ENCODE peak calls at places on chromosome 17, in eight cellular contexts. B is Ammon's horn; A is T-helper 1 cell; G is stimulated activated CD4-positive, alpha-beta T cell treated with anti-CD3 and anti-CD28 coated beads, Interleukin-15, amount 100 ng/mL, for 24 hours; W is NK-92 treated with Interleukin-12 subunit alpha and Interleukin-12 subunit beta, amount 100 ng/mL, for 24 hours; Q is endothelial cell; I is B cell; V is A549. X is an unnamed sample.

GRCh38 chr17:12927541-12928425 is 90.0 kb downstream of the ELAC2 start:
- DNase-seq in B (no peak), A (no peak), G (no peak), W (no peak), Q (peak), I (no peak), V (no peak), X (no peak)

GRCh38 chr17:2057714-2058520 is 3.0 kb downstream of the HIC1 start:
- DNase-seq in B (no peak), A (no peak), G (no peak), W (no peak), Q (no peak), I (peak), V (no peak), X (no peak)

GRCh38 chr17:7557825-7558543 is 566 bp upstream of the TNFSF13 start:
- DNase-seq in B (peak), A (no peak), G (peak), W (no peak), Q (peak), I (peak), V (no peak), X (peak)

GRCh38 chr17:13600475-13601316 is 1.0 kb downstream of the HS3ST3A1 start:
- DNase-seq in B (no peak), A (no peak), G (peak), W (no peak), Q (peak), I (no peak), V (no peak), X (no peak)

GRCh38 chr17:82219083-82219482 is 6.4 kb upstream of the CCDC57 start:
- DNase-seq in B (no peak), A (no peak), G (no peak), W (no peak), Q (no peak), I (no peak), V (no peak), X (no peak)

GRCh38 chr17:10668771-10669170 is 11.7 kb upstream of the MYH3 start:
- DNase-seq in B (no peak), A (no peak), G (no peak), W (no peak), Q (no peak), I (no peak), V (no peak), X (no peak)

GRCh38 chr17:4184811-4185210 is 41.8 kb downstream of the CYB5D2 start:
- DNase-seq in B (no peak), A (no peak), G (no peak), W (no peak), Q (no peak), I (no peak), V (no peak), X (no peak)

GRCh38 chr17:28228109-28228840 is 90.7 kb upstream of the TMEM97 start:
- DNase-seq in B (no peak), A (no peak), G (no peak), W (no peak), Q (peak), I (no peak), V (peak), X (no peak)

GRCh38 chr17:21126645-21127507 is at the start of gene DHRS7B:
- DNase-seq in B (peak), A (peak), G (peak), W (peak), Q (peak), I (peak), V (peak), X (peak)

GRCh38 chr17:27345141-27345904 is 51.4 kb downstream of the WSB1 start:
- DNase-seq in B (peak), A (no peak), G (no peak), W (no peak), Q (peak), I (no peak), V (no peak), X (no peak)

GRCh38 chr17:10737168-10737622 is 7.4 kb upstream of the TMEM220 start:
- DNase-seq in B (peak), A (no peak), G (peak), W (no peak), Q (peak), I (no peak), V (peak), X (peak)

GRCh38 chr17:78735832-78736525 is 46.1 kb downstream of the CYTH1 start:
- DNase-seq in B (no peak), A (no peak), G (no peak), W (no peak), Q (no peak), I (no peak), V (no peak), X (peak)

GRCh38 chr17:65559802-65560627 is 1.4 kb downstream of the AXIN2 start:
- DNase-seq in B (no peak), A (no peak), G (peak), W (no peak), Q (peak), I (peak), V (peak), X (peak)

GRCh38 chr17:78923660-78924453 is 1.3 kb downstream of the TIMP2 start:
- DNase-seq in B (no peak), A (peak), G (peak), W (no peak), Q (no peak), I (peak), V (peak), X (peak)

GRCh38 chr17:77861981-77862645 is 96.4 kb upstream of the TNRC6C start:
- DNase-seq in B (no peak), A (no peak), G (no peak), W (no peak), Q (no peak), I (no peak), V (no peak), X (no peak)

GRCh38 chr17:39221572-39221971 is 4.2 kb downstream of the STAC2 start:
- DNase-seq in B (no peak), A (no peak), G (no peak), W (no peak), Q (no peak), I (no peak), V (no peak), X (no peak)

GRCh38 chr17:70810609-70811008 is 641.3 kb downstream of the KCNJ2 start:
- DNase-seq in B (no peak), A (no peak), G (no peak), W (no peak), Q (no peak), I (no peak), V (no peak), X (no peak)

GRCh38 chr17:73335591-73336503 is 24.0 kb upstream of the CDC42EP4 start:
- DNase-seq in B (no peak), A (no peak), G (no peak), W (no peak), Q (no peak), I (no peak), V (no peak), X (peak)

GRCh38 chr17:83055911-83056582 is 23.4 kb upstream of the METRNL start:
- DNase-seq in B (no peak), A (no peak), G (no peak), W (no peak), Q (peak), I (no peak), V (peak), X (no peak)

GRCh38 chr17:73232587-73233373 is 28.9 kb downstream of the CPSF4L start:
- DNase-seq in B (peak), A (peak), G (peak), W (no peak), Q (peak), I (no peak), V (peak), X (peak)

GRCh38 chr17:28645576-28645939 is 600 bp upstream of the BLTP2 start:
- DNase-seq in B (peak), A (no peak), G (no peak), W (no peak), Q (peak), I (no peak), V (no peak), X (peak)

GRCh38 chr17:77107506-77108433 is 33.0 kb upstream of the SEC14L1 start:
- DNase-seq in B (no peak), A (no peak), G (peak), W (no peak), Q (no peak), I (peak), V (no peak), X (peak)

GRCh38 chr17:17536702-17537101 is 40.5 kb upstream of the RASD1 start:
- DNase-seq in B (no peak), A (no peak), G (no peak), W (no peak), Q (no peak), I (no peak), V (peak), X (no peak)

GRCh38 chr17:65576939-65577338 is 15.5 kb upstream of the AXIN2 start:
- DNase-seq in B (no peak), A (no peak), G (no peak), W (no peak), Q (no peak), I (no peak), V (no peak), X (peak)

GRCh38 chr17:39921323-39921722 is 2.9 kb upstream of the GSDMB start:
- DNase-seq in B (peak), A (no peak), G (peak), W (no peak), Q (no peak), I (no peak), V (no peak), X (no peak)

GRCh38 chr17:81898029-81898866 is 3.8 kb upstream of the NPB start:
- DNase-seq in B (peak), A (no peak), G (no peak), W (no peak), Q (no peak), I (no peak), V (peak), X (no peak)

GRCh38 chr17:78276499-78276898 is 45.1 kb downstream of the TMEM235 start:
- DNase-seq in B (no peak), A (no peak), G (no peak), W (no peak), Q (no peak), I (no peak), V (no peak), X (peak)

GRCh38 chr17:16506188-16506587 is 14.2 kb upstream of the LRRC75A start:
- DNase-seq in B (no peak), A (no peak), G (no peak), W (no peak), Q (no peak), I (no peak), V (no peak), X (no peak)

X was measured in transverse colon.